ENCODE peak calls at places on chromosomes 16 and 17, in five cellular contexts. M is prostate gland, E is ovary, W is BJ, Y is SHP77 treated with DMSO at 0.1 percent for 48 hours. P is an unnamed sample.

GRCh38 chr16:22098538-22099255 is 6.4 kb downstream of the VWA3A start:
- DNase-seq in M (no peak), E (no peak), W (no peak), Y (peak; percentile 43), P (peak; percentile 80)

GRCh38 chr16:70160388-70160787 is 13.2 kb upstream of the CLEC18C start:
- DNase-seq in M (peak; percentile 3), E (no peak), W (no peak), Y (no peak), P (peak; percentile 4)

GRCh38 chr17:2939714-2940351 is 123.6 kb downstream of the OR1D5 start:
- DNase-seq in M (no peak), E (no peak), W (no peak), Y (no peak), P (no peak)

GRCh38 chr17:65690626-65691310 is 129.3 kb upstream of the AXIN2 start:
- DNase-seq in M (no peak), E (no peak), W (no peak), Y (peak; percentile 80), P (no peak)

GRCh38 chr17:17877548-17878358 is 41.0 kb upstream of the SREBF1 start:
- DNase-seq in M (peak; percentile 87), E (peak; percentile 86), W (peak; percentile 64), Y (peak; percentile 34), P (peak; percentile 74)

GRCh38 chr16:31664683-31665482 is 137.2 kb downstream of the AHSP start:
- DNase-seq in M (no peak), E (no peak), W (no peak), Y (no peak), P (no peak)

GRCh38 chr17:31571124-31571892 is 179.8 kb downstream of the RAB11FIP4 start:
- DNase-seq in M (peak; percentile 42), E (peak; percentile 94), W (peak; percentile 78), Y (no peak), P (no peak)

GRCh38 chr16:85168732-85169256 is 56.5 kb upstream of the CIBAR2 start:
- DNase-seq in M (no peak), E (peak; percentile 87), W (no peak), Y (no peak), P (peak; percentile 91)

GRCh38 chr17:81573794-81574642 is 21.9 kb upstream of the FAAP100 start:
- DNase-seq in M (no peak), E (no peak), W (no peak), Y (no peak), P (no peak)

GRCh38 chr17:40459646-40460584 is 16.7 kb downstream of the IGFBP4 start:
- DNase-seq in M (no peak), E (no peak), W (no peak), Y (no peak), P (no peak)

GRCh38 chr17:48517478-48517877 is 13.3 kb downstream of the HOXB1 start:
- DNase-seq in M (no peak), E (no peak), W (no peak), Y (no peak), P (no peak)

GRCh38 chr16:67666032-67666537 is 465 bp downstream of the ENKD1 start:
- DNase-seq in M (no peak), E (peak; percentile 75), W (no peak), Y (no peak), P (peak; percentile 74)

GRCh38 chr16:74999683-75000480 is 1.1 kb downstream of the ZNRF1 start:
- DNase-seq in M (peak; percentile 58), E (peak; percentile 71), W (no peak), Y (no peak), P (peak; percentile 76)

GRCh38 chr17:8393470-8394231 is 4.0 kb downstream of the RNF222 start:
- DNase-seq in M (no peak), E (no peak), W (no peak), Y (no peak), P (no peak)

GRCh38 chr16:58063377-58064076 is 38.0 kb downstream of the MMP15 start:
- DNase-seq in M (no peak), E (no peak), W (no peak), Y (no peak), P (peak; percentile 17)

GRCh38 chr16:83215417-83216001 is 588.7 kb downstream of the CDH13 start:
- DNase-seq in M (no peak), E (no peak), W (no peak), Y (no peak), P (peak; percentile 89)

GRCh38 chr17:22703204-22703603 is 1010.9 kb downstream of the KCNJ18 start:
- DNase-seq in M (no peak), E (no peak), W (no peak), Y (no peak), P (no peak)

GRCh38 chr16:46690281-46691178 is 1.1 kb downstream of the ORC6 start:
- DNase-seq in M (no peak), E (no peak), W (no peak), Y (peak; percentile 18), P (no peak)

GRCh38 chr16:17921357-17921978 is 415.1 kb downstream of the NPIPA8 start:
- DNase-seq in M (peak; percentile 26), E (no peak), W (no peak), Y (peak; percentile 8), P (peak; percentile 59)

GRCh38 chr16:3112058-3112880 is at the start of gene ZNF205:
- DNase-seq in M (peak; percentile 64), E (peak; percentile 85), W (no peak), Y (no peak), P (peak; percentile 90)

GRCh38 chr16:67180166-67180565 is 3.6 kb downstream of the MATCAP1 start:
- DNase-seq in M (no peak), E (peak; percentile 49), W (no peak), Y (no peak), P (no peak)

GRCh38 chr16:20041924-20042596 is 31.6 kb downstream of the GPR139 start:
- DNase-seq in M (no peak), E (no peak), W (no peak), Y (no peak), P (no peak)

GRCh38 chr16:85078176-85078700 is 34.0 kb downstream of the CIBAR2 start:
- DNase-seq in M (no peak), E (no peak), W (no peak), Y (no peak), P (no peak)

GRCh38 chr17:34357398-34357797 is 1.1 kb downstream of the CCL13 start:
- DNase-seq in M (no peak), E (no peak), W (no peak), Y (no peak), P (peak; percentile 32)

GRCh38 chr16:28873543-28874201 is 4.6 kb upstream of the ATP2A1 start:
- DNase-seq in M (no peak), E (no peak), W (no peak), Y (no peak), P (peak; percentile 89)

GRCh38 chr16:69937465-69937951 is 13.6 kb upstream of the CLEC18A start:
- DNase-seq in M (no peak), E (peak; percentile 28), W (no peak), Y (no peak), P (peak; percentile 55)

GRCh38 chr17:80774643-80775281 is 216.9 kb upstream of the CHMP6 start:
- DNase-seq in M (no peak), E (no peak), W (no peak), Y (peak; percentile 60), P (no peak)

GRCh38 chr17:30323895-30324319 is 9.9 kb downstream of the TMIGD1 start:
- DNase-seq in M (no peak), E (no peak), W (no peak), Y (no peak), P (no peak)

GRCh38 chr17:80807882-80808281 is 183.8 kb upstream of the CHMP6 start:
- DNase-seq in M (no peak), E (no peak), W (no peak), Y (no peak), P (no peak)

GRCh38 chr17:72615627-72615991 is 476.9 kb downstream of the SLC39A11 start:
- DNase-seq in M (no peak), E (no peak), W (no peak), Y (no peak), P (no peak)

GRCh38 chr16:69601250-69601649 is 35.5 kb downstream of the NFAT5 start:
- DNase-seq in M (no peak), E (no peak), W (no peak), Y (no peak), P (no peak)

GRCh38 chr16:57357330-57358151 is 1.0 kb upstream of the CCL22 start:
- DNase-seq in M (no peak), E (no peak), W (no peak), Y (no peak), P (no peak)

GRCh38 chr17:73987395-73987794 is 216.1 kb upstream of the RPL38 start:
- DNase-seq in M (no peak), E (no peak), W (no peak), Y (no peak), P (no peak)

GRCh38 chr16:10937068-10937859 is 5.0 kb downstream of the DEXI start:
- DNase-seq in M (peak; percentile 48), E (no peak), W (no peak), Y (no peak), P (no peak)

GRCh38 chr16:13453938-13454553 is 465.9 kb upstream of the ERCC4 start:
- DNase-seq in M (peak; percentile 7), E (no peak), W (no peak), Y (peak; percentile 9), P (peak; percentile 34)

GRCh38 chr17:57902800-57903759 is 52.1 kb downstream of the CUEDC1 start:
- DNase-seq in M (peak; percentile 91), E (no peak), W (peak; percentile 68), Y (peak; percentile 46), P (no peak)

GRCh38 chr16:30354423-30355143 is 525 bp downstream of the CD2BP2 start:
- DNase-seq in M (no peak), E (peak; percentile 39), W (no peak), Y (no peak), P (peak; percentile 62)

GRCh38 chr17:40615295-40615988 is 32.2 kb downstream of the SMARCE1 start:
- DNase-seq in M (peak; percentile 34), E (peak; percentile 72), W (no peak), Y (peak; percentile 6), P (peak; percentile 74)

GRCh38 chr17:81165246-81166032 is at the start of gene PVALEF:
- DNase-seq in M (no peak), E (no peak), W (no peak), Y (no peak), P (peak; percentile 86)

GRCh38 chr17:250487-251300 is 69.2 kb upstream of the DOC2B start:
- DNase-seq in M (no peak), E (peak; percentile 19), W (no peak), Y (no peak), P (no peak)